ENCODE peak calls at places on chromosomes 12 and 14, in five cellular contexts. M is fibroblast of lung, U is brain microvascular endothelial cell, E is neural crest cell, B is GM23338. X is an unnamed sample.

GRCh38 chr12:107442593-107442992 is 243.0 kb upstream of the PWP1 start:
- DNase-seq in M (peak; percentile 15), U (no peak), E (no peak), B (no peak), X (no peak)

GRCh38 chr14:31263485-31264133 is 56.0 kb upstream of the HECTD1 start:
- DNase-seq in M (peak; percentile 100), U (peak; percentile 99), E (no peak), B (no peak), X (peak; percentile 85)

GRCh38 chr14:86333506-86333905 is 803.6 kb downstream of the FLRT2 start:
- DNase-seq in M (no peak), U (no peak), E (no peak), B (no peak), X (no peak)

GRCh38 chr12:128908254-128908653 is 55.0 kb downstream of the GLT1D1 start:
- DNase-seq in M (no peak), U (no peak), E (no peak), B (no peak), X (no peak)

GRCh38 chr12:63090716-63091115 is 60.3 kb downstream of the AVPR1A start:
- DNase-seq in M (no peak), U (no peak), E (no peak), B (no peak), X (no peak)

GRCh38 chr14:68580676-68581075 is 212.2 kb downstream of the ZFP36L1 start:
- DNase-seq in M (no peak), U (no peak), E (no peak), B (no peak), X (no peak)

GRCh38 chr12:20868277-20868676 is 57.8 kb downstream of the SLCO1B3 start:
- DNase-seq in M (no peak), U (no peak), E (no peak), B (no peak), X (no peak)

GRCh38 chr14:99093532-99094517 is 178.2 kb downstream of the BCL11B start:
- DNase-seq in M (no peak), U (no peak), E (peak; percentile 34), B (peak; percentile 27), X (no peak)

GRCh38 chr14:73269729-73270651 is 32.7 kb downstream of the PAPLN start:
- DNase-seq in M (peak; percentile 31), U (no peak), E (peak; percentile 25), B (peak; percentile 78), X (peak; percentile 66)

GRCh38 chr14:58152569-58152857 is 500 bp upstream of the ARMH4 start:
- DNase-seq in M (no peak), U (no peak), E (no peak), B (no peak), X (no peak)

GRCh38 chr14:58150243-58150805 is 1.7 kb downstream of the ARMH4 start:
- DNase-seq in M (no peak), U (no peak), E (no peak), B (no peak), X (no peak)

GRCh38 chr14:58151264-58151700 is 731 bp downstream of the ARMH4 start:
- DNase-seq in M (no peak), U (peak; percentile 17), E (peak; percentile 19), B (peak; percentile 64), X (no peak)

GRCh38 chr14:58149196-58149595 is 2.8 kb downstream of the ARMH4 start:
- DNase-seq in M (no peak), U (no peak), E (no peak), B (peak; percentile 39), X (no peak)

DNA sequence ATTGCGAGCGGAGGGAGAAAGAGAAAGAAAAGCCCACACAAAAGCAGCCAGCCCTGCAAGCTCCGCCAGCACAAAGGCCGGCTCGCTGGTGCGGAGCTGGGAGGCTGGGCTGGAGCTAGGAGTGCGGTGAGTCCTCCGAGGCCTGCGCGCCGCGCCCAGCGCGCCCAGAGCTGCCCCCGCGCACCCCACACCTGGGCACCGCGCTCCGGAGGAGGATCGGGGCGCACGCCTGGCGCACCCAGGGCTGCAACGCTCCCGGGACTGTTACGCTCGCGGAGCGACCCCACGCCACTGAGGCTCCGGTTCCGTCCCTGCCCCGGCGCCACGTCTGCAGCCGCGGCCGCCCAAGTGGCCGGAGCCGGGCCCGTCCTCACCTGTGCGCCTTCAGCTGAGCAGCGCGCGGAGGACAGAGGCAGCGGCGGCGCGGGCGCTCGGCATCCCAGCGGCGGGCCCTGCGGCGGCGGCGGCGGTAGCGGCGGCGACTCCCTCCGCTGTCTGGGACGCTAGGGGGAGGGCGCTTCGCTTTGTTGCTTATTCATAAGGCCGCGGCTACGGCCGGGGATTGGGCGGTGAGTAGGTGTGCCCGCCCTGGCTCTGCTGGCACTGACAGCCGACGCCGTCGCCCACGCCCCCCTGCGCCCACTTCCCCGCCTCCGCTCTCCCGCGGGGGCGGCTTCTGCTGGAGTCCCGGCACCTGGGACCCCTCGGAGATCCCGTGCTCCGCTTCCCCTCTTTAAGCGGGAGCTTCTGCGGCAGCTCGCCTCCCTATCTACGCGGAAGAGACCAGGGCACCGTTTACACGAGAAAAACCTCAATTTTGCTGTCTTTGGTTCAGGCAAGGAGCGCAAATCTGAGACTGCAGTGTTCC is at the start of gene ARMH4:
- DNase-seq in M (peak; percentile 86), U (peak; percentile 61), E (peak; percentile 79), B (peak; percentile 95), X (peak; percentile 81)
- TF ChIP-seq CTCF in M (no peak), U (no peak), E (peak; percentile 27), B (no peak), X (peak; percentile 41)

GRCh38 chr12:112261559-112261958 is 120.7 kb downstream of the HECTD4 start:
- DNase-seq in M (no peak), U (no peak), E (no peak), B (peak; percentile 72), X (no peak)
- TF ChIP-seq CTCF in M (no peak), U (peak; percentile 66), E (peak; percentile 43), B (peak; percentile 58), X (no peak)

GRCh38 chr12:99745106-99745505 is 97.6 kb downstream of the GARIN6 start:
- DNase-seq in M (no peak), U (no peak), E (no peak), B (no peak), X (no peak)

GRCh38 chr12:99745895-99746294 is 98.3 kb downstream of the GARIN6 start:
- DNase-seq in M (no peak), U (no peak), E (no peak), B (no peak), X (no peak)

GRCh38 chr12:99746538-99746937 is 99.0 kb downstream of the GARIN6 start:
- DNase-seq in M (no peak), U (no peak), E (no peak), B (peak; percentile 46), X (no peak)
- TF ChIP-seq CTCF in M (no peak), U (no peak), E (peak; percentile 16), B (peak; percentile 40), X (no peak)

GRCh38 chr12:40312982-40313576 is 88.3 kb downstream of the LRRK2 start:
- DNase-seq in M (peak; percentile 8), U (no peak), E (no peak), B (peak; percentile 21), X (no peak)
- TF ChIP-seq CTCF in M (peak; percentile 56), U (peak; percentile 54), E (peak; percentile 76), B (peak; percentile 74), X (no peak)

GRCh38 chr14:56687123-56687522 is 107.5 kb downstream of the TMEM260 start:
- DNase-seq in M (no peak), U (no peak), E (no peak), B (no peak), X (no peak)

GRCh38 chr14:56686416-56686815 is 106.8 kb downstream of the TMEM260 start:
- DNase-seq in M (no peak), U (no peak), E (no peak), B (peak; percentile 67), X (no peak)
- TF ChIP-seq CTCF in M (no peak), U (no peak), E (peak; percentile 31), B (peak; percentile 55), X (no peak)

DNA sequence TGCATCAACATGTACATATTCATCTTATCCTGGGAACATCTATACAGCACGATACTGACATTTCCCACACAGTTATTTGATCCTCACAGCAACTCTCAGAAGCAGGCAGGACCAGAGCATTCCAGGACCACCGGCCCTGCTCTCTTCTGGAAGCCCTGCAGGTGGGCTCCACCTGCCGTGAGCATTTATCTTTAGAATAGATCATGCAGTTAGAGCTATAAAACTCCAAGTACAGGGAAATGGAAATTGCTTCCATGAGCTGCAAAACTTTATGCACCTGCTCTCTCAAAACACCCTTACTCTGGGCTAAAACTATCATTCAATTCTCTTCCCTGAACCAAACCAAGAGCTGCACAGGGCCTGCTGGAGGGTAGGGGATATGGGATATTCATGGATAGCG is 5.5 kb upstream of the BDKRB1 start:
- DNase-seq in M (no peak), U (no peak), E (no peak), B (no peak), X (no peak)
- TF ChIP-seq CTCF in M (no peak), U (no peak), E (no peak), B (no peak), X (no peak)

GRCh38 chr12:65608319-65608916 is 215.9 kb upstream of the HMGA2 start:
- DNase-seq in M (peak; percentile 74), U (peak; percentile 56), E (no peak), B (no peak), X (no peak)

GRCh38 chr12:65607271-65607880 is 216.9 kb upstream of the HMGA2 start:
- DNase-seq in M (no peak), U (no peak), E (no peak), B (peak; percentile 17), X (no peak)

GRCh38 chr12:65612440-65612839 is 211.8 kb upstream of the HMGA2 start:
- DNase-seq in M (peak; percentile 52), U (peak; percentile 78), E (no peak), B (no peak), X (no peak)

GRCh38 chr12:65611396-65611795 is 212.9 kb upstream of the HMGA2 start:
- DNase-seq in M (no peak), U (no peak), E (no peak), B (no peak), X (no peak)

DNA sequence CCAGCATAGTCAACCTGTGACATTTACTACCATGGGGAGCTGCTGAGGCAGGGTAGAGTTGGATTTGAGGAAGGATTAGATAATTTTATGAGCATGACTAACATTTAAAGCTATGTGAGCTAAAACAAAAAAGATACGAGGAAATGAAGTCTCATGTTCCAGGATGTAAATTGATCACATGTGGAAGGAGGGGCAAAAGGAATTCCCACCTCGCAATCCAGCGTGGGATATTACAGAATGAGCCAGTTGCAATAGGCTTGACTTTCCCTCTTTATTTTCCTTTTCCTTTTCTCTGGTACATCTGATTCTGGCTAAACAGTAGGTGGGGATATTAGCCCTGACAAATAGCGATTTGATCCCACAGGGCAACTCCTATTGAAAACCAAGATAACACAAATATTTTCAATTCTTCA is 214.9 kb upstream of the HMGA2 start:
- DNase-seq in M (peak; percentile 85), U (peak; percentile 95), E (no peak), B (no peak), X (no peak)
- TF ChIP-seq CTCF in M (no peak), U (peak; percentile 49), E (no peak), B (peak; percentile 34), X (no peak)

DNA sequence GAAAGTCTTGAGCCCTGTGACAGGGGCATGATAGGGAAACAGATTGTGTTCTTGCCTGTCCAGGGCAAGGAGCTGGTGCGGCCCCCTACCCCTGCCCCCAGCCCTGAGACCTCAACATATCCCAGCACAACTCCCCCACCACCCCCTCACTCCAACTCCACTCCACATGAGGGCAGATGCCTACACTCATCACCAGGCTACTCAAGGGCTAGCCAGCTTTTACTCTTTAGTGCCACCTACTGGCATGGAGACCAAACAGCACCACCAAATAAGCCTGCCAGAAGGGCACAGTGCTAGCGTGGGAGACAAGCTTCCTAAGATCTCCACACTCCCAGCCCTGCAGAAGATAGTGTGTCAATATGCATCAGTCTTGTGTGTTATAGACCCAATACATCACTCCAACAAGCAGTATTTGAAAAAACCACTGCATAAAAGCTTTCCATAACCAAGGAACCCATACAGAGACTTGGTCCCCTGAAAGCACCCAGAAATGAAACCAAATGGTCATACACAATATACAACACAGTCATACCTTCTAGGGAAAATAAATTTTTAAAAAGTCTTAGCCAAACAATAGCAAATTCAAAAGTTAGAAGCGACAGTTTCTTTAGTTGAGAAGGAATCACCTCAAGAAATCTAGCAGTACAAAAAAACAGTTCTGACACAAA is 154.4 kb downstream of the KCNK10 start:
- DNase-seq in M (peak; percentile 6), U (peak; percentile 13), E (peak; percentile 9), B (peak; percentile 76), X (peak; percentile 63)
- TF ChIP-seq CTCF in M (peak; percentile 69), U (peak; percentile 84), E (peak; percentile 67), B (peak; percentile 82), X (peak; percentile 78)

X was measured in right atrium auricular region.